ENCODE peak calls at places on chromosomes 6 and 20, in six cellular contexts. H, A, B, U, I and M are unnamed samples.

GRCh38 chr20:20150241-20150640 is 97.9 kb downstream of the CFAP61 start:
- DNase-seq in H (no peak), A (no peak), B (no peak), U (no peak), I (no peak), M (no peak)

GRCh38 chr20:44576297-44576696 is 6.1 kb upstream of the PKIG start:
- DNase-seq in H (no peak), A (peak), B (peak), U (no peak), I (peak), M (peak)

GRCh38 chr20:63096681-63097335 is 90.0 kb upstream of the BHLHE23 start:
- DNase-seq in H (no peak), A (no peak), B (no peak), U (no peak), I (no peak), M (no peak)

GRCh38 chr6:106488494-106489369 is 128.2 kb downstream of the CRYBG1 start:
- DNase-seq in H (no peak), A (peak), B (peak), U (no peak), I (no peak), M (no peak)

GRCh38 chr20:5844063-5844681 is 94.0 kb downstream of the SHLD1 start:
- DNase-seq in H (peak), A (peak), B (peak), U (peak), I (no peak), M (peak)

GRCh38 chr6:14068133-14068532 is 49.4 kb upstream of the CD83 start:
- DNase-seq in H (no peak), A (peak), B (peak), U (no peak), I (no peak), M (no peak)

GRCh38 chr6:36624461-36625160 is 30.4 kb downstream of the SRSF3 start:
- DNase-seq in H (no peak), A (no peak), B (no peak), U (no peak), I (no peak), M (no peak)

GRCh38 chr20:1505361-1505760 is 14.1 kb upstream of the SIRPB2 start:
- DNase-seq in H (no peak), A (peak), B (peak), U (no peak), I (no peak), M (no peak)

GRCh38 chr6:53437557-53438202 is 88.9 kb upstream of the ELOVL5 start:
- DNase-seq in H (no peak), A (peak), B (peak), U (no peak), I (peak), M (peak)

GRCh38 chr6:31922942-31923341 is 4.6 kb upstream of the C2 start:
- DNase-seq in H (no peak), A (no peak), B (no peak), U (no peak), I (no peak), M (peak)

GRCh38 chr6:3402310-3403243 is 54.3 kb downstream of the SLC22A23 start:
- DNase-seq in H (no peak), A (no peak), B (no peak), U (no peak), I (no peak), M (no peak)